ENCODE peak calls at places on chromosomes 5 and 9, in six cellular contexts. R is GM20000, K is cardiac muscle cell, V is retinal pigment epithelial cell, H is neural crest cell, D is fibroblast of mammary gland. M is an unnamed sample.

GRCh38 chr9:35604578-35605335 is at the start of gene TESK1:
- DNase-seq in R (peak; percentile 97), K (peak; percentile 89), V (peak; percentile 15), H (peak; percentile 64), D (peak; percentile 36), M (peak; percentile 96)

GRCh38 chr9:116435706-116436105 is 251.4 kb upstream of the TRIM32 start:
- DNase-seq in R (no peak), K (no peak), V (no peak), H (no peak), D (no peak), M (no peak)

GRCh38 chr9:396397-396796 is 181.7 kb downstream of the DOCK8 start:
- DNase-seq in R (no peak), K (no peak), V (peak; percentile 72), H (no peak), D (no peak), M (no peak)

GRCh38 chr5:129771058-129771838 is 23.4 kb downstream of the MINAR2 start:
- DNase-seq in R (peak; percentile 34), K (peak; percentile 80), V (no peak), H (peak; percentile 66), D (peak; percentile 64), M (peak; percentile 81)

GRCh38 chr5:105230516-105230915 is 1667.9 kb upstream of the NUDT12 start:
- DNase-seq in R (no peak), K (no peak), V (no peak), H (no peak), D (no peak), M (no peak)

GRCh38 chr9:127741831-127742434 is 6.8 kb upstream of the TOR2A start:
- DNase-seq in R (no peak), K (peak; percentile 96), V (peak; percentile 19), H (peak; percentile 91), D (peak; percentile 48), M (peak; percentile 97)

GRCh38 chr5:143664623-143665022 is 147.3 kb upstream of the HMHB1 start:
- DNase-seq in R (no peak), K (no peak), V (no peak), H (no peak), D (peak; percentile 59), M (no peak)

GRCh38 chr9:132840980-132841379 is 37.1 kb downstream of the AK8 start:
- DNase-seq in R (no peak), K (no peak), V (no peak), H (no peak), D (no peak), M (no peak)

GRCh38 chr5:14165375-14166091 is 22.4 kb downstream of the TRIO start:
- DNase-seq in R (no peak), K (no peak), V (no peak), H (no peak), D (peak; percentile 89), M (no peak)

GRCh38 chr9:73001860-73002259 is 49.0 kb upstream of the ALDH1A1 start:
- DNase-seq in R (no peak), K (no peak), V (no peak), H (no peak), D (no peak), M (no peak)

GRCh38 chr5:132396589-132397001 is 27.1 kb downstream of the SLC22A5 start:
- DNase-seq in R (no peak), K (no peak), V (no peak), H (no peak), D (no peak), M (no peak)

GRCh38 chr5:175542232-175542965 is 64.0 kb downstream of the SFXN1 start:
- DNase-seq in R (no peak), K (no peak), V (no peak), H (no peak), D (no peak), M (no peak)

GRCh38 chr5:135373747-135374515 is 25.1 kb downstream of the MACROH2A1 start:
- DNase-seq in R (no peak), K (no peak), V (no peak), H (no peak), D (peak; percentile 31), M (no peak)

GRCh38 chr9:130171226-130172148 is 717 bp upstream of the NCS1 start:
- DNase-seq in R (peak; percentile 60), K (no peak), V (no peak), H (no peak), D (no peak), M (no peak)

GRCh38 chr5:127757576-127757975 is 54.4 kb downstream of the CCDC192 start:
- DNase-seq in R (peak; percentile 31), K (peak; percentile 24), V (peak; percentile 28), H (no peak), D (peak; percentile 64), M (peak; percentile 69)

GRCh38 chr9:84970432-84970831 is 300.9 kb downstream of the NTRK2 start:
- DNase-seq in R (no peak), K (no peak), V (no peak), H (no peak), D (no peak), M (no peak)

GRCh38 chr5:39658861-39659260 is 234.1 kb upstream of the DAB2 start:
- DNase-seq in R (no peak), K (no peak), V (no peak), H (no peak), D (peak; percentile 11), M (no peak)

GRCh38 chr9:111050819-111051218 is 12.5 kb upstream of the LPAR1 start:
- DNase-seq in R (no peak), K (no peak), V (no peak), H (no peak), D (no peak), M (no peak)

GRCh38 chr9:77708416-77708815 is 60.3 kb upstream of the GNA14 start:
- DNase-seq in R (no peak), K (no peak), V (no peak), H (no peak), D (peak; percentile 60), M (no peak)

GRCh38 chr9:14216612-14217194 is 97.2 kb downstream of the NFIB start:
- DNase-seq in R (no peak), K (no peak), V (no peak), H (no peak), D (no peak), M (no peak)

GRCh38 chr5:117454716-117455212 is 880.1 kb upstream of the SEMA6A start:
- DNase-seq in R (peak; percentile 49), K (peak; percentile 21), V (no peak), H (no peak), D (peak; percentile 18), M (peak; percentile 26)

DNA sequence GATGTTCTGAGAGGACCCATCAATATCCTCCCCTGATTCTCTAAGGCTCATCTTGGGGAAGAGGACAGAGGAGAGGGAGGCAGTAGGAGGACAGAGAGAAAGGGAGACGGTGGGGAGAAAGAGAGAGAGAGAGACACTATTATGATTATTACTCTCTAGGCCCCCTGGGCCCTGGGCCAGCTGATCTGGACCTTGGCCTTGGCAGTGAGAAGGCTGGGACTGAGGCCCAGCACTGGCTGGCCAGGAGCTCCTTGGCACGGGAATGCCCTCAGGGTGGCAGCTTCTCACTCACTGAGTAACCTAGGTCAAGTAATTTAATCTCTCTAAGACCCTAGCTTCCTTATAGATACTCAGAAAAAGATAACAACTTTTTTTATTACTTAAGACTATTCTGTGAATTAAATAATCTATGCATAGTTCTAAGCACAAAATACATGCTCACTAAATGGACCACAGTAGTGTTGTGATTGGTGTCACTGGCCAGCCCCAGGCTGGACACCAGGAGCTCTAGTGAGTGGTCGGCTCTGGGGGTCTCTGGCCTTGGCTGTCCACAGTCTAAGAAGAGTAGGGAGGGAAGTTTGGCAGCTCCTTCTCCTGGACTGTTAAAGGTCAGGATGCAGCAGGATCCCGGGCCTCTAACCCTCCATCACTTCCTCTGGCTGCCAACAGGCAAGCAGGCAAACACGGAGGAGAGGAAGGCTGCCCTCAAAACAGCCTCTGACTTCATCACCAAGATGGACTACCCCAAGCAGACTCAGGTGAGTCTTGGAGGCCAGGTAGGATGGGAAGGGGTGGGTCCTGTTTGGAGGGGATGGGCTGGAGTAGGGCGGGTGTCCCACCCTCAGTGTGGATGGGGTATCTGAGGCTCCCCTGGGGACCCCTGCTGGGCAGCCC is 50.0 kb downstream of the GSN start:
- DNase-seq in R (no peak), K (no peak), V (no peak), H (no peak), D (no peak), M (no peak)
- TF ChIP-seq CTCF in R (no peak), K (no peak), V (no peak), H (no peak), D (no peak), M (no peak)

GRCh38 chr5:148457183-148457620 is 73.4 kb downstream of the FBXO38 start:
- DNase-seq in R (no peak), K (peak; percentile 30), V (no peak), H (no peak), D (no peak), M (peak; percentile 59)
- TF ChIP-seq CTCF in R (no peak), K (peak; percentile 34), V (peak; percentile 51), H (peak; percentile 44), D (peak; percentile 40), M (peak; percentile 54)

GRCh38 chr5:82105457-82105856 is 133.6 kb downstream of the ATG10 start:
- DNase-seq in R (no peak), K (no peak), V (no peak), H (no peak), D (peak; percentile 30), M (peak; percentile 6)

GRCh38 chr5:82104872-82105271 is 133.0 kb downstream of the ATG10 start:
- DNase-seq in R (no peak), K (no peak), V (no peak), H (no peak), D (no peak), M (no peak)

GRCh38 chr5:82106207-82106606 is 134.4 kb downstream of the ATG10 start:
- DNase-seq in R (no peak), K (peak; percentile 7), V (no peak), H (no peak), D (peak; percentile 39), M (no peak)

GRCh38 chr5:82107277-82107676 is 135.5 kb downstream of the ATG10 start:
- DNase-seq in R (no peak), K (no peak), V (no peak), H (no peak), D (peak; percentile 64), M (peak; percentile 59)

DNA sequence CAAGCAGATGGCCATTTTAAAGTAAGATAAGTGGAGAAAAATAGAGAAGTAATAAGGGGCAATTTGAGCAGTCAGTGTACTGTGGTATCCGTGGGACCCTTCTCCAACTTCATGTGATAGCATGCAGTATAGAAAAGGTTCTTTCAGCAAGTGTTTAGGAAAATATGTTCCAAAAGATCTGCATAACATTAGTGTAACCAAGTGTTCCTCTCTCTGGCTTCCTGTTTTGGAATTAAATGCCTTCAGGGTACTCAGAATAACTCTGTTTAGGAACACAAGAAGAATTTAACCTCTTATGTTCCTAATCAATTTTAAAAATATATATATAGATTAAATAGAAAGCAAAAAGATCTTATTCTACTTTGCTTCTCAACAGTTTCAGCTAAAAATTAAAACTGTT is 135.0 kb downstream of the ATG10 start:
- DNase-seq in R (no peak), K (no peak), V (no peak), H (no peak), D (no peak), M (no peak)
- TF ChIP-seq CTCF in R (no peak), K (no peak), V (no peak), H (no peak), D (no peak), M (no peak)

GRCh38 chr9:15227491-15227890 is 79.5 kb downstream of the TTC39B start:
- DNase-seq in R (no peak), K (no peak), V (no peak), H (no peak), D (no peak), M (no peak)

GRCh38 chr9:15229475-15229874 is 77.5 kb downstream of the TTC39B start:
- DNase-seq in R (no peak), K (no peak), V (no peak), H (no peak), D (no peak), M (no peak)

GRCh38 chr9:15235658-15236057 is 71.4 kb downstream of the TTC39B start:
- DNase-seq in R (no peak), K (no peak), V (no peak), H (no peak), D (no peak), M (no peak)

GRCh38 chr9:15231788-15232635 is 75.0 kb downstream of the TTC39B start:
- DNase-seq in R (peak; percentile 61), K (peak; percentile 37), V (no peak), H (peak; percentile 8), D (peak; percentile 62), M (peak; percentile 68)
- TF ChIP-seq CTCF in R (peak; percentile 48), K (peak; percentile 62), V (peak; percentile 68), H (peak; percentile 56), D (peak; percentile 74), M (peak; percentile 74)

M was measured in neural progenitor cell.